ENCODE peak calls at places on chromosomes 11 and 22, in five cellular contexts. X, Y, H, F and R are unnamed samples.
A peak's percentile ranks its signal among the peaks of the same experiment; 100 is the strongest.

GRCh38 chr11:104161751-104162450 is 2.0 kb downstream of the PDGFD start:
- DNase-seq in H (no peak), X (no peak), F (no peak), Y (no peak), R (no peak)

GRCh38 chr11:47861762-47862161 is 13.6 kb upstream of the NUP160 start:
- DNase-seq in H (no peak), Y (no peak), X (no peak), F (no peak), R (no peak)

GRCh38 chr11:91421586-91421985 is 803.0 kb upstream of the FAT3 start:
- DNase-seq in H (no peak), F (no peak), Y (no peak), X (no peak), R (no peak)

GRCh38 chr22:26442086-26442756 is 13.2 kb downstream of the ASPHD2 start:
- DNase-seq in Y (no peak), F (no peak), H (no peak), X (no peak), R (no peak)

GRCh38 chr11:57544566-57544965 is 7.2 kb downstream of the SMTNL1 start:
- DNase-seq in F (no peak), H (no peak), Y (no peak), X (no peak), R (no peak)

GRCh38 chr11:113675003-113675471 is 31.1 kb downstream of the TMPRSS5 start:
- DNase-seq in X (no peak), H (no peak), Y (no peak), F (no peak), R (peak; percentile 62)

GRCh38 chr11:111220716-111221115 is 24.8 kb upstream of the POU2AF2 start:
- DNase-seq in H (no peak), F (no peak), Y (no peak), X (no peak), R (no peak)

GRCh38 chr11:97890466-97890865 is 1130.3 kb upstream of the CNTN5 start:
- DNase-seq in H (no peak), X (no peak), F (no peak), Y (no peak), R (no peak)

GRCh38 chr11:69277074-69277809 is 16.7 kb upstream of the MYEOV start:
- DNase-seq in H (no peak), X (no peak), F (no peak), Y (no peak), R (no peak)

GRCh38 chr11:13962562-13963168 is at the start of gene SPON1:
- DNase-seq in X (peak; percentile 51), F (no peak), Y (no peak), H (no peak), R (no peak)

GRCh38 chr11:73950869-73951710 is at the start of gene DNAJB13:
- DNase-seq in H (no peak), X (no peak), Y (no peak), F (peak; percentile 42), R (peak; percentile 90)

GRCh38 chr22:47318041-47318737 is 555.7 kb downstream of the TBC1D22A start:
- DNase-seq in Y (no peak), X (no peak), F (no peak), H (no peak), R (no peak)

GRCh38 chr11:84583106-84583505 is 1044.0 kb downstream of the DLG2 start:
- DNase-seq in Y (no peak), F (no peak), X (no peak), H (no peak), R (no peak)

GRCh38 chr11:64313491-64314145 is 3.7 kb downstream of the TRMT112 start:
- DNase-seq in H (no peak), F (no peak), Y (no peak), X (peak; percentile 81), R (no peak)

GRCh38 chr11:116721983-116722382 is 50.8 kb downstream of the BUD13 start:
- DNase-seq in F (no peak), H (no peak), X (no peak), Y (no peak), R (no peak)

GRCh38 chr11:92911478-92911877 is 58.0 kb upstream of the MTNR1B start:
- DNase-seq in X (no peak), H (no peak), F (no peak), Y (no peak), R (no peak)

GRCh38 chr11:34426766-34427170 is 12.0 kb upstream of the CAT start:
- DNase-seq in H (no peak), Y (no peak), X (no peak), F (no peak), R (no peak)

GRCh38 chr11:109808569-109808968 is 284.6 kb upstream of the ZC3H12C start:
- DNase-seq in H (no peak), F (no peak), X (no peak), Y (no peak), R (no peak)

GRCh38 chr22:42889290-42889689 is 32.2 kb upstream of the ARFGAP3 start:
- DNase-seq in F (no peak), H (no peak), X (no peak), Y (no peak), R (no peak)

GRCh38 chr11:10750838-10751580 is at the start of gene CTR9:
- DNase-seq in F (peak; percentile 91), Y (peak; percentile 96), H (peak; percentile 96), X (peak; percentile 96), R (peak; percentile 69)

GRCh38 chr11:62680825-62681240 is 2.0 kb upstream of the UBXN1 start:
- DNase-seq in Y (peak; percentile 61), F (peak; percentile 48), X (peak; percentile 57), H (no peak), R (peak; percentile 78)

GRCh38 chr11:102926517-102926916 is 29.0 kb downstream of the MMP13 start:
- DNase-seq in Y (no peak), H (no peak), X (no peak), F (no peak), R (no peak)

GRCh38 chr11:122202161-122202950 is 86.3 kb upstream of the BLID start:
- DNase-seq in Y (peak; percentile 48), F (no peak), X (peak; percentile 35), H (no peak), R (no peak)

GRCh38 chr11:122293298-122294023 is 177.4 kb upstream of the BLID start:
- DNase-seq in H (no peak), F (no peak), X (no peak), Y (no peak), R (no peak)

GRCh38 chr11:10487002-10487647 is 32.1 kb downstream of the AMPD3 start:
- DNase-seq in F (no peak), H (peak; percentile 68), Y (peak; percentile 34), X (no peak), R (no peak)

GRCh38 chr11:35618497-35619029 is 303 bp downstream of the FJX1 start:
- DNase-seq in F (no peak), X (no peak), H (no peak), Y (peak; percentile 50), R (no peak)

GRCh38 chr11:102240502-102240901 is 76.8 kb upstream of the BIRC3 start:
- DNase-seq in Y (no peak), X (no peak), F (no peak), H (no peak), R (no peak)

GRCh38 chr22:20803696-20804324 is 29.9 kb downstream of the SERPIND1 start:
- DNase-seq in H (no peak), F (no peak), Y (peak; percentile 59), X (peak; percentile 32), R (no peak)

GRCh38 chr11:36022891-36023290 is 79.0 kb downstream of the LDLRAD3 start:
- DNase-seq in F (no peak), X (no peak), Y (no peak), H (no peak), R (no peak)

DNA sequence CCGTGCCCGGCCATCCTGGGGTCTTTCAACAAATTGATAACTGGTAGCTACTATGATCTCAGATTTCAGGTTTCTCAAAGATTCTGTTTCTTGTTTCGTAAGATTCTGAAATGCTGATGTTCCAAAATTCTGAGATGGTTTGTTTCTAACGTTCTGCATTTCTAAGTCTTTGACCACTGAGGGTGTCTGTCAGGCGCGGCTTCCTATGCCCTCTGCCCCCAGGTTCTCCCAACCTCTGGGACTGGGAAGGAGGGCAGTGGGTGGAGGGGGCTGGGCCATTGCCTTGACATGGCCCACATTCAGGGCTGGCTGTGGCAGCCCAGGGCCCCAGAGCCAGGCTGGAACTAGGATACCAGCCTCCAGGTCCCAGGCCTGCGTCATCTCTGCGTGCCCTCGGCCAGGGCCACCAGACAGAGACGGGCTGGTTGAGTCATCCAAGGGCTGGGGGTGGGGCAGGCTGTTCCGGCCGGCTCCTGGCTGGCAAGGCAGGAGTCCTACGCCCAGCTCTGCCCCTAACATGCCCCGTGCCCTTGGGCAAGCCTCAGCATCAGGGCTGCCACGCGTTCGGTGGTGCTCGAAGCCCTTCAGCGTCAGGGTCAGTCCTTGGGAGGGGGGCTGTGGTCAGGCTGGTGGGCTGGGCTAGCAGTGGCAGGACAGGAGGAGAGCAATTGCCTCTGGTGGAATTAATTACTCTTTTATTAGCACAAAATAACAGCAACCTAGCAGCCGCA is 5.2 kb downstream of the TMEM134 start:
- DNase-seq in X (peak; percentile 60), Y (peak; percentile 86), H (peak; percentile 87), F (no peak), R (peak; percentile 96)
- TF ChIP-seq POLR2A in X (no peak), Y (peak; percentile 58), H (no peak), F (no peak), R (peak; percentile 36)

GRCh38 chr22:28031383-28031922 is 112.4 kb upstream of the PITPNB start:
- DNase-seq in H (no peak), Y (no peak), F (no peak), X (no peak), R (no peak)

GRCh38 chr22:28030442-28030841 is 111.4 kb upstream of the PITPNB start:
- DNase-seq in H (no peak), X (no peak), F (no peak), Y (no peak), R (no peak)

GRCh38 chr22:28027453-28028448 is 108.7 kb upstream of the PITPNB start:
- DNase-seq in X (no peak), Y (no peak), F (peak; percentile 65), H (no peak), R (no peak)

GRCh38 chr22:28029962-28030361 is 110.9 kb upstream of the PITPNB start:
- DNase-seq in Y (no peak), X (no peak), F (no peak), H (no peak), R (no peak)

GRCh38 chr22:28029201-28029948 is 110.3 kb upstream of the PITPNB start:
- DNase-seq in H (no peak), Y (no peak), F (peak; percentile 78), X (peak; percentile 57), R (peak; percentile 80)
- TF ChIP-seq POLR2A in H (no peak), Y (no peak), F (no peak), X (no peak), R (no peak)

GRCh38 chr22:41204992-41205900 is at the start of gene L3MBTL2:
- DNase-seq in H (peak; percentile 99), F (peak; percentile 97), X (peak; percentile 99), Y (peak; percentile 98), R (peak; percentile 94)
- TF ChIP-seq POLR2A in H (no peak), F (peak; percentile 30), X (no peak), Y (peak; percentile 33), R (peak; percentile 57)

GRCh38 chr22:25216230-25216629 is 3.2 kb upstream of the CRYBB2 start:
- DNase-seq in H (no peak), Y (no peak), F (no peak), X (no peak), R (no peak)

GRCh38 chr22:25219948-25220442 is 556 bp downstream of the CRYBB2 start:
- DNase-seq in X (no peak), F (no peak), Y (no peak), H (no peak), R (no peak)

GRCh38 chr22:25221790-25222189 is 2.4 kb downstream of the CRYBB2 start:
- DNase-seq in H (no peak), Y (no peak), X (no peak), F (no peak), R (no peak)

GRCh38 chr22:25223269-25223850 is 3.9 kb downstream of the CRYBB2 start:
- DNase-seq in H (no peak), X (no peak), F (no peak), Y (no peak), R (no peak)

GRCh38 chr22:25219211-25219689 is at the start of gene CRYBB2:
- DNase-seq in Y (no peak), X (no peak), H (no peak), F (no peak), R (no peak)
- TF ChIP-seq POLR2A in Y (no peak), X (no peak), H (no peak), F (no peak), R (no peak)